ENCODE peak calls at places on chromosomes 1 and 21, in nine cellular contexts. E is pancreas; I is left ventricle myocardium inferior; O is naive thymus-derived CD4-positive, alpha-beta T cell; Y is PC-3; B is CD8-positive, alpha-beta T cell; H is lower lobe of right lung; Q is breast epithelium; W is A549. U is an unnamed sample.

GRCh38 chr1:53134961-53135734 is 7.3 kb downstream of the SLC1A7 start:
- DNase-seq in E (no peak), I (no peak), O (no peak), Y (no peak), B (no peak), H (no peak), Q (no peak), W (no peak), U (peak; percentile 52)

GRCh38 chr1:117671781-117672501 is 66.1 kb downstream of the TENT5C start:
- DNase-seq in E (peak; percentile 54), I (peak; percentile 70), O (no peak), Y (no peak), B (no peak), H (peak; percentile 78), Q (no peak), W (no peak), U (no peak)

GRCh38 chr1:103025858-103026409 is 82.4 kb downstream of the COL11A1 start:
- DNase-seq in E (no peak), I (no peak), O (no peak), Y (no peak), B (no peak), H (no peak), Q (no peak), W (no peak), U (no peak)

GRCh38 chr1:56404066-56404465 is 175.3 kb downstream of the PLPP3 start:
- DNase-seq in E (no peak), I (no peak), O (no peak), Y (no peak), B (no peak), H (no peak), Q (no peak), W (no peak), U (no peak)

GRCh38 chr1:94037392-94038229 is 83.3 kb downstream of the ABCA4 start:
- DNase-seq in E (no peak), I (no peak), O (no peak), Y (peak; percentile 76), B (no peak), H (no peak), Q (no peak), W (no peak), U (no peak)

GRCh38 chr1:180177931-180178330 is 23.3 kb downstream of the QSOX1 start:
- DNase-seq in E (no peak), I (no peak), O (no peak), Y (no peak), B (no peak), H (peak; percentile 35), Q (no peak), W (no peak), U (peak; percentile 19)

GRCh38 chr1:6330410-6330827 is 63.1 kb downstream of the ACOT7 start:
- DNase-seq in E (no peak), I (no peak), O (no peak), Y (no peak), B (no peak), H (no peak), Q (no peak), W (no peak), U (no peak)

GRCh38 chr1:182003953-182004586 is 57.4 kb downstream of the ZNF648 start:
- DNase-seq in E (no peak), I (peak; percentile 47), O (no peak), Y (no peak), B (no peak), H (no peak), Q (no peak), W (no peak), U (no peak)

GRCh38 chr1:110508038-110508437 is 10.9 kb downstream of the KCNA10 start:
- DNase-seq in E (peak; percentile 38), I (peak; percentile 41), O (no peak), Y (no peak), B (no peak), H (peak; percentile 85), Q (no peak), W (no peak), U (no peak)

GRCh38 chr1:197467881-197468280 is 199.8 kb downstream of the CRB1 start:
- DNase-seq in E (no peak), I (no peak), O (no peak), Y (no peak), B (no peak), H (no peak), Q (no peak), W (no peak), U (no peak)

GRCh38 chr1:30329263-30329753 is 394.1 kb downstream of the MATN1 start:
- DNase-seq in E (no peak), I (no peak), O (no peak), Y (no peak), B (no peak), H (no peak), Q (no peak), W (no peak), U (no peak)

GRCh38 chr1:109432336-109432735 is 6.1 kb upstream of the PSMA5 start:
- DNase-seq in E (no peak), I (no peak), O (no peak), Y (no peak), B (no peak), H (no peak), Q (no peak), W (no peak), U (no peak)

GRCh38 chr1:1407957-1408318 is 845 bp upstream of the MRPL20 start:
- DNase-seq in E (no peak), I (no peak), O (no peak), Y (no peak), B (no peak), H (no peak), Q (no peak), W (no peak), U (no peak)

GRCh38 chr1:19620786-19621185 is 23.3 kb upstream of the NBL1 start:
- DNase-seq in E (no peak), I (no peak), O (no peak), Y (no peak), B (no peak), H (no peak), Q (no peak), W (no peak), U (no peak)

DNA sequence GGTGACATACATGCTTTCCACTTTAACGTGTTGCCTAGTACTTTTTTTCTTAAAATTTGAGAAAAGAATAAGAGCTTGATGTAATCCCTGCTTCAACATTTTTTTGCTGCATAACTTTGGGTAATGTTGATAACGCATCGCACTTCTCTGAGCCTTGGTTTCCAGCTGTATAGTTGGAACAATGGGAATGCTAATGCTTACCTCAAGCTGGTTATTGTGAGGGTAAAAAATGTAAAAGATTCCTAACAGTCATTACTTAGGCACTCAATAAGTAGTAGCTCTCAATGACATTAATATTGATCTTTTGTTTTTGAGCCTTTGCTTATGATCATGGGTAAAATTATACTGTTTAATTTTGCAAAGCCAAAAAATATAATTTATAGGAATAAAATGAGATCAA is 683.3 kb upstream of the CXADR start:
- DNase-seq in E (no peak), I (no peak), O (no peak), Y (no peak), B (no peak), H (no peak), Q (no peak), W (no peak), U (no peak)
- H3K27ac ChIP-seq in E (no peak overlapping the region), I (no peak overlapping the region), O (no peak overlapping the region), Y (no peak overlapping the region), B (no peak overlapping the region), H (no peak overlapping the region), Q (no peak overlapping the region), W (no peak overlapping the region), U (no peak overlapping the region)

GRCh38 chr1:232598133-232598532 is 31.8 kb downstream of the SIPA1L2 start:
- DNase-seq in E (no peak), I (no peak), O (no peak), Y (no peak), B (no peak), H (no peak), Q (no peak), W (no peak), U (no peak)

GRCh38 chr1:232594768-232595698 is 34.9 kb downstream of the SIPA1L2 start:
- DNase-seq in E (no peak), I (peak; percentile 32), O (no peak), Y (no peak), B (no peak), H (no peak), Q (no peak), W (no peak), U (no peak)

GRCh38 chr1:232597721-232598120 is 32.2 kb downstream of the SIPA1L2 start:
- DNase-seq in E (no peak), I (no peak), O (no peak), Y (no peak), B (no peak), H (no peak), Q (no peak), W (no peak), U (no peak)

GRCh38 chr1:232598837-232599177 is 31.1 kb downstream of the SIPA1L2 start:
- DNase-seq in E (no peak), I (no peak), O (no peak), Y (no peak), B (no peak), H (no peak), Q (no peak), W (no peak), U (no peak)

GRCh38 chr1:232596666-232597303 is 33.1 kb downstream of the SIPA1L2 start:
- DNase-seq in E (no peak), I (no peak), O (no peak), Y (no peak), B (no peak), H (no peak), Q (no peak), W (no peak), U (no peak)
- H3K4me1 ChIP-seq in E (no peaks in the 10 kb centered on the region), I (peaks cover 94% of the 10 kb centered on the region), O (peaks cover 19% of the 10 kb centered on the region), Y (peaks cover 18% of the 10 kb centered on the region), B (no peaks in the 10 kb centered on the region), H (peaks cover 56% of the 10 kb centered on the region), Q (no peaks in the 10 kb centered on the region), W (peaks cover 14% of the 10 kb centered on the region), U (peaks cover 42% of the 10 kb centered on the region)

DNA sequence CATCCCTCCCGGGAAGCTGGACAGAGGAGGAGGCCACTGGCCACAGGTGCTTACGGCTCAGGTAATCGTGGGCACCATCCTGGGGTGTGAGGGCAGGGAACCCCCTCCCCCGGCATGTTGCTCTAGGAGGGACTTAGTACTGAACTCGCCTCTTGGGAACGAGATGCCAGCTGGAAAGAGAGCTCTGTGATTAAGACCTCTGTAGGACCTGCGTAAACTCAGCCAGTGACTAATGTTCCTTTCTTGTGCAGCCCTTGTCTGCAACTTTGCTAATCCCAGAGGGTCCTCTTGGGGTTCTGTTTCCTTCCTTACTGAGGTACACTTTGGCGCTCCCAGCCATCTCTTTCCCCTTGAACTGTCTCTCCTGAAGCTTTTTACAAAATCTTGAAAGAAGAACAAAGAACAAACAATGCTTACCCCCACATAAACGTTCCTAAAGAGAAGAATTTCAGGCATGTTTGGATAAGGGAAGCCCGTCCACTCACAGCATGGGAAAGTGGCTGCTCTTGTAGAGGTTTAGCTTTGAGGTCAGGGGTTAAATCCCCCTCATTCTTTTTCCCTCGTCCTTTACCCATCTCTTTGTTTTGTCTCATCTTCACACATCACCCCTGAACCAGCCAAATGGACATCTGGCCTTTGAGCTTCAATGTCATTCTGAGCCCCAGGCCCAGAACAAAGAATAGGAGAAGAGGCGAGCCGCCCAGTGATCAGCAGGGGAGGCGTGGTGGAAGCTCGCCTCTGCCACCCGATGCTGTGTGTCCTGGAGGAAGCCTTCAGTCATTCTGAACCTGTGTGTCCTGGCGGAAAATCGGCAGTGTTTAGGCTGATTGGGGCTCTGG is 37.4 kb downstream of the CITED4 start:
- DNase-seq in E (no peak), I (no peak), O (no peak), Y (no peak), B (no peak), H (no peak), Q (no peak), W (no peak), U (no peak)
- H3K27ac ChIP-seq in E (no peak overlapping the region), I (no peak overlapping the region), O (no peak overlapping the region), Y (no peak overlapping the region), B (no peak overlapping the region), H (peak overlapping the region; percentile 25), Q (no peak overlapping the region), W (peak overlapping the region; percentile 50), U (no peak overlapping the region)

GRCh38 chr1:113534130-113534817 is 144.0 kb downstream of the MAGI3 start:
- DNase-seq in E (no peak), I (no peak), O (no peak), Y (no peak), B (no peak), H (no peak), Q (no peak), W (no peak), U (no peak)
- H3K4me1 ChIP-seq in E (no peaks in the 10 kb centered on the region), I (no peaks in the 10 kb centered on the region), O (no peaks in the 10 kb centered on the region), Y (peaks cover 21% of the 10 kb centered on the region), B (no peaks in the 10 kb centered on the region), H (no peaks in the 10 kb centered on the region), Q (no peaks in the 10 kb centered on the region), W (peaks cover 8% of the 10 kb centered on the region), U (no peaks in the 10 kb centered on the region)